ENCODE peak calls at places on chromosomes 5 and 9, in seven cellular contexts. C is sigmoid colon; V is mesenchymal stem cell; B is ovary; H is CD8-positive, alpha-beta memory T cell; L is GM23248; G is gastrocnemius medialis. T is an unnamed sample.
A peak's percentile ranks its signal among the peaks of the same experiment; 100 is the strongest.

GRCh38 chr9:90447773-90448172 is 194.9 kb downstream of the DIRAS2 start:
- DNase-seq in G (no peak), V (no peak), L (no peak), C (no peak), B (no peak), H (no peak), T (no peak)

GRCh38 chr9:136846376-136847064 is 2.7 kb upstream of the PHPT1 start:
- DNase-seq in H (no peak), L (peak; percentile 35), G (no peak), V (no peak), B (no peak), C (no peak), T (peak; percentile 20)

GRCh38 chr5:138874771-138875628 is at the start of gene LRRTM2:
- DNase-seq in L (peak; percentile 92), H (no peak), V (peak; percentile 92), B (no peak), C (no peak), G (no peak), T (no peak)

GRCh38 chr5:28344803-28345433 is 1306.5 kb upstream of the CDH9 start:
- DNase-seq in V (peak; percentile 34), B (no peak), C (no peak), H (no peak), L (peak; percentile 0), G (no peak), T (peak; percentile 54)

GRCh38 chr5:2188137-2188536 is 305.4 kb upstream of the IRX4 start:
- DNase-seq in H (no peak), V (no peak), C (no peak), L (no peak), B (no peak), G (no peak), T (no peak)

GRCh38 chr9:82558855-82559615 is 503.9 kb downstream of the RASEF start:
- DNase-seq in B (no peak), C (no peak), G (no peak), H (no peak), L (peak; percentile 18), V (peak; percentile 93), T (no peak)

GRCh38 chr9:133876144-133876543 is 116.0 kb downstream of the VAV2 start:
- DNase-seq in L (no peak), V (no peak), G (no peak), H (no peak), B (no peak), C (no peak), T (peak; percentile 29)

GRCh38 chr5:40390286-40391253 is 289.1 kb upstream of the PTGER4 start:
- DNase-seq in G (no peak), V (no peak), L (no peak), C (no peak), H (no peak), B (no peak), T (no peak)

GRCh38 chr5:1021136-1021968 is 12.8 kb downstream of the NKD2 start:
- DNase-seq in G (no peak), V (no peak), L (peak; percentile 41), B (no peak), H (no peak), C (peak; percentile 55), T (no peak)

GRCh38 chr9:23621924-23622323 is 204.1 kb downstream of the ELAVL2 start:
- DNase-seq in L (no peak), H (no peak), C (no peak), G (no peak), B (no peak), V (no peak), T (no peak)

GRCh38 chr5:97907611-97908400 is 724.8 kb upstream of the RIOK2 start:
- DNase-seq in B (no peak), V (no peak), H (no peak), G (no peak), C (no peak), L (no peak), T (peak; percentile 34)

GRCh38 chr5:74966151-74967050 is 86.0 kb downstream of the GCNT4 start:
- DNase-seq in B (no peak), V (no peak), H (no peak), C (no peak), L (peak; percentile 8), G (no peak), T (no peak)

GRCh38 chr9:81182421-81182820 is 506.9 kb downstream of the TLE1 start:
- DNase-seq in V (peak; percentile 66), H (no peak), C (no peak), B (no peak), L (peak; percentile 15), G (no peak), T (peak; percentile 63)

GRCh38 chr5:17438027-17438426 is 60.0 kb upstream of the TAF11L2 start:
- DNase-seq in C (no peak), L (no peak), V (no peak), B (no peak), H (no peak), G (no peak), T (no peak)

GRCh38 chr5:17436766-17437221 is 61.2 kb upstream of the TAF11L2 start:
- DNase-seq in L (peak; percentile 49), B (no peak), V (peak; percentile 62), G (no peak), H (no peak), C (no peak), T (no peak)

GRCh38 chr5:17439956-17440355 is 58.1 kb upstream of the TAF11L2 start:
- DNase-seq in C (no peak), H (no peak), G (no peak), B (no peak), V (no peak), L (no peak), T (no peak)

GRCh38 chr5:17434982-17435381 is 63.0 kb upstream of the TAF11L2 start:
- DNase-seq in G (no peak), B (no peak), L (no peak), V (no peak), H (no peak), C (no peak), T (no peak)

GRCh38 chr5:17436345-17436744 is 61.7 kb upstream of the TAF11L2 start:
- DNase-seq in V (peak; percentile 51), L (peak; percentile 50), H (no peak), G (no peak), C (no peak), B (no peak), T (no peak)
- H3K27ac ChIP-seq in V (no peak overlapping the region), L (peak overlapping the region; percentile 13), H (no peak overlapping the region), G (no peak overlapping the region), C (peak overlapping the region; percentile 33), B (no peak overlapping the region), T (no peak overlapping the region)

GRCh38 chr9:121939643-121940042 is 153.5 kb downstream of the TTLL11 start:
- DNase-seq in B (no peak), L (no peak), G (no peak), V (no peak), C (no peak), H (no peak), T (no peak)
- H3K4me1 ChIP-seq in B (no peaks in the 10 kb centered on the region), L (peaks cover 11% of the 10 kb centered on the region), G (no peaks in the 10 kb centered on the region), V (peaks cover 5% of the 10 kb centered on the region), C (no peaks in the 10 kb centered on the region), H (no peaks in the 10 kb centered on the region), T (peaks cover 10% of the 10 kb centered on the region)

GRCh38 chr9:128100581-128100980 is 26.9 kb downstream of the PTGES2 start:
- DNase-seq in G (no peak), H (no peak), V (no peak), C (no peak), B (no peak), L (no peak), T (no peak)
- H3K27ac ChIP-seq in G (peak overlapping the region; percentile 99), H (peak overlapping the region; percentile 54), V (no peak overlapping the region), C (peak overlapping the region; percentile 93), B (peak overlapping the region; percentile 84), L (no peak overlapping the region), T (no peak overlapping the region)

GRCh38 chr5:95985249-95985648 is 23.6 kb upstream of the ELL2 start:
- DNase-seq in C (no peak), L (no peak), V (no peak), B (no peak), G (no peak), H (no peak), T (no peak)
- H3K4me1 ChIP-seq in C (peaks cover 24% of the 10 kb centered on the region), L (peaks cover 28% of the 10 kb centered on the region), V (no peaks in the 10 kb centered on the region), B (no peaks in the 10 kb centered on the region), G (peaks cover 19% of the 10 kb centered on the region), H (no peaks in the 10 kb centered on the region), T (peaks cover 5% of the 10 kb centered on the region)

DNA sequence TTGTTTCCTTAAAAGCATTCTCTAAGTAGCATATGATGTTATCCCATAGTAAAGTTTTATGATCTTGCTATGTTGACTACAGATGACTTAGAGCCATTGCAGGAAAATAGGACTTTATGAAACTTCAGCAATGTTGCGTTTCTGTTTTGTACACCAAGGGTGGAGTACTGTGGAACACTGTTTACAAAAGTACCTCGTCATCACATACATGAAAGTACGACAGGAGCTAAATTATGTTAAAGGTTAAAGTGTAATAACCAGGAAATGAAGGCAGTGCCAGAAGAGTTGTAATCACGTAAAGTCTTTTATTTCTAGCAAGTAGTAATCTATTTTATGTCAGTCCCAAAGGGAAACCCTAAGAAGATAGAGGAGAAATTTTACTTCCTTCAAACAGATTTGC is 50.9 kb downstream of the C9orf85 start:
- DNase-seq in L (no peak), C (no peak), H (no peak), V (no peak), G (no peak), B (no peak), T (no peak)
- H3K27ac ChIP-seq in L (no peak overlapping the region), C (no peak overlapping the region), H (no peak overlapping the region), V (no peak overlapping the region), G (no peak overlapping the region), B (no peak overlapping the region), T (no peak overlapping the region)

GRCh38 chr9:129483467-129484324 is 137.2 kb downstream of the C9orf50 start:
- DNase-seq in L (peak; percentile 98), H (no peak), B (peak; percentile 95), C (peak; percentile 98), G (peak; percentile 85), V (peak; percentile 97), T (peak; percentile 83)
- H3K4me1 ChIP-seq in L (peaks cover 59% of the 10 kb centered on the region), H (peaks cover 28% of the 10 kb centered on the region), B (peaks cover 40% of the 10 kb centered on the region), C (peaks cover 89% of the 10 kb centered on the region), G (peaks cover 44% of the 10 kb centered on the region), V (peaks cover 65% of the 10 kb centered on the region), T (peaks cover 25% of the 10 kb centered on the region)

GRCh38 chr5:14591548-14591947 is 10.0 kb downstream of the OTULINL start:
- DNase-seq in V (peak; percentile 60), L (no peak), B (no peak), H (no peak), G (no peak), C (no peak), T (no peak)

GRCh38 chr5:14595877-14596276 is 14.3 kb downstream of the OTULINL start:
- DNase-seq in C (no peak), H (no peak), V (peak; percentile 47), L (no peak), G (no peak), B (no peak), T (no peak)

GRCh38 chr5:14594378-14595074 is 12.9 kb downstream of the OTULINL start:
- DNase-seq in C (no peak), G (no peak), B (no peak), H (no peak), L (no peak), V (no peak), T (no peak)

GRCh38 chr5:14595189-14595588 is 13.6 kb downstream of the OTULINL start:
- DNase-seq in L (no peak), G (no peak), C (no peak), H (peak; percentile 62), V (peak; percentile 93), B (no peak), T (no peak)

GRCh38 chr5:14593326-14594036 is 11.9 kb downstream of the OTULINL start:
- DNase-seq in G (no peak), C (no peak), V (peak; percentile 80), B (no peak), L (peak; percentile 35), H (peak; percentile 33), T (no peak)
- H3K27ac ChIP-seq in G (no peak overlapping the region), C (no peak overlapping the region), V (no peak overlapping the region), B (no peak overlapping the region), L (no peak overlapping the region), H (peak overlapping the region; percentile 25), T (no peak overlapping the region)